ENCODE peak calls at places on chromosomes 3 and 15, in seven cellular contexts. A is IMR-90, O is right lobe of liver, D is breast epithelium, J is transverse colon, S is endothelial cell of umbilical vein, G is adrenal gland. B is an unnamed sample.

GRCh38 chr3:33052671-33053070 is 44.3 kb downstream of the GLB1 start:
- DNase-seq in A (no peak), O (no peak), D (no peak), J (no peak), S (no peak), G (no peak), B (no peak)

GRCh38 chr15:78162038-78162437 is 12.9 kb downstream of the IDH3A start:
- DNase-seq in A (no peak), O (no peak), D (no peak), J (no peak), S (no peak), G (no peak), B (no peak)

GRCh38 chr15:47553933-47554332 is 163.4 kb upstream of the SEMA6D start:
- DNase-seq in A (no peak), O (no peak), D (no peak), J (no peak), S (no peak), G (no peak), B (no peak)

GRCh38 chr3:1752205-1752604 is 346.5 kb upstream of the CNTN4 start:
- DNase-seq in A (no peak), O (no peak), D (no peak), J (no peak), S (no peak), G (no peak), B (no peak)

GRCh38 chr3:17891139-17891850 is 148.9 kb upstream of the TBC1D5 start:
- DNase-seq in A (peak; percentile 8), O (no peak), D (no peak), J (no peak), S (no peak), G (no peak), B (peak; percentile 68)

GRCh38 chr3:21477896-21478295 is 273.1 kb downstream of the ZNF385D start:
- DNase-seq in A (no peak), O (no peak), D (no peak), J (no peak), S (no peak), G (no peak), B (no peak)

GRCh38 chr3:158097571-158098553 is 8.4 kb downstream of the SHOX2 start:
- DNase-seq in A (peak; percentile 57), O (peak; percentile 86), D (no peak), J (peak; percentile 86), S (peak; percentile 52), G (peak; percentile 51), B (no peak)

GRCh38 chr3:140007946-140008692 is 73.1 kb downstream of the CLSTN2 start:
- DNase-seq in A (no peak), O (no peak), D (no peak), J (no peak), S (no peak), G (no peak), B (peak; percentile 91)

GRCh38 chr15:76674883-76675282 is 230.3 kb downstream of the SCAPER start:
- DNase-seq in A (peak; percentile 84), O (no peak), D (no peak), J (no peak), S (no peak), G (no peak), B (no peak)

GRCh38 chr3:195058311-195059005 is 212.5 kb downstream of the XXYLT1 start:
- DNase-seq in A (no peak), O (peak; percentile 41), D (no peak), J (no peak), S (peak; percentile 35), G (no peak), B (no peak)

GRCh38 chr3:49856181-49857005 is at the start of gene TRAIP:
- DNase-seq in A (peak; percentile 88), O (peak; percentile 92), D (peak; percentile 89), J (peak; percentile 96), S (peak; percentile 97), G (peak; percentile 94), B (peak; percentile 99)

GRCh38 chr15:38652998-38653397 is 88.4 kb upstream of the RASGRP1 start:
- DNase-seq in A (no peak), O (no peak), D (no peak), J (peak; percentile 41), S (no peak), G (no peak), B (no peak)

GRCh38 chr15:29942144-29942543 is 119.9 kb upstream of the TJP1 start:
- DNase-seq in A (no peak), O (no peak), D (no peak), J (no peak), S (no peak), G (no peak), B (no peak)

GRCh38 chr3:126438746-126439145 is 36.9 kb downstream of the ZXDC start:
- DNase-seq in A (no peak), O (no peak), D (no peak), J (no peak), S (no peak), G (no peak), B (no peak)

GRCh38 chr15:48393650-48394049 is 62.4 kb downstream of the DUT start:
- DNase-seq in A (peak; percentile 80), O (no peak), D (no peak), J (peak; percentile 19), S (peak; percentile 97), G (no peak), B (no peak)

GRCh38 chr3:134464693-134465385 is 20.9 kb downstream of the ANAPC13 start:
- DNase-seq in A (no peak), O (no peak), D (no peak), J (no peak), S (no peak), G (no peak), B (no peak)

GRCh38 chr15:58268746-58269145 is 130.6 kb downstream of the AQP9 start:
- DNase-seq in A (no peak), O (no peak), D (no peak), J (no peak), S (no peak), G (no peak), B (no peak)

GRCh38 chr3:118842147-118842863 is 192.3 kb downstream of the IGSF11 start:
- DNase-seq in A (no peak), O (no peak), D (no peak), J (no peak), S (no peak), G (no peak), B (peak; percentile 55)

GRCh38 chr15:93831641-93832040 is 399.7 kb upstream of the MCTP2 start:
- DNase-seq in A (no peak), O (no peak), D (no peak), J (no peak), S (no peak), G (no peak), B (no peak)

GRCh38 chr3:104323226-104323625 is 1043.5 kb upstream of the ALCAM start:
- DNase-seq in A (no peak), O (no peak), D (no peak), J (no peak), S (no peak), G (no peak), B (no peak)

DNA sequence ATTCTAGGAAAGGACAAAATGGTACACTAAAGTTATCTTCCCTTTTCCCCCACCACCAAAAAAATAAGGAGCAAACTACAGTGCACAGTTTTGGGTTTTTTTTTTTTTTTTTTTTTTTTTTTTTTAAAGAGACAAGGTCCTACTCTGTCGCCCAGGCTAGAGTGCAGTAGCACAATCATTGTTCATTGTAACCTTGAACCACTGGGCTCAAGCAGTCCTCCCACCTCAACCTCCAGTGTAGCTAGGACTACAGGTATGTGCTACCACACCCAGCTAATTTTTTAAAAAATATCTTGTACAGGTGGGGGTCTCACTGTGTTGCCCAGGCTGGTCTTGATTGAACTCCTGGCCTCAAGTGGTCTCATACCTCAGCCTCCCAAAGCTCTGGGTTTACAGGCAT is 14.9 kb downstream of the SETD5 start:
- DNase-seq in A (no peak), O (no peak), D (no peak), J (no peak), S (no peak), G (no peak), B (no peak)
- H3K4me1 ChIP-seq in A (peaks cover 10% of the 10 kb centered on the region), O (no peaks in the 10 kb centered on the region), D (peaks cover 5% of the 10 kb centered on the region), J (peaks cover 89% of the 10 kb centered on the region), S (no peaks in the 10 kb centered on the region), G (peaks cover 39% of the 10 kb centered on the region), B (peaks cover 96% of the 10 kb centered on the region)

DNA sequence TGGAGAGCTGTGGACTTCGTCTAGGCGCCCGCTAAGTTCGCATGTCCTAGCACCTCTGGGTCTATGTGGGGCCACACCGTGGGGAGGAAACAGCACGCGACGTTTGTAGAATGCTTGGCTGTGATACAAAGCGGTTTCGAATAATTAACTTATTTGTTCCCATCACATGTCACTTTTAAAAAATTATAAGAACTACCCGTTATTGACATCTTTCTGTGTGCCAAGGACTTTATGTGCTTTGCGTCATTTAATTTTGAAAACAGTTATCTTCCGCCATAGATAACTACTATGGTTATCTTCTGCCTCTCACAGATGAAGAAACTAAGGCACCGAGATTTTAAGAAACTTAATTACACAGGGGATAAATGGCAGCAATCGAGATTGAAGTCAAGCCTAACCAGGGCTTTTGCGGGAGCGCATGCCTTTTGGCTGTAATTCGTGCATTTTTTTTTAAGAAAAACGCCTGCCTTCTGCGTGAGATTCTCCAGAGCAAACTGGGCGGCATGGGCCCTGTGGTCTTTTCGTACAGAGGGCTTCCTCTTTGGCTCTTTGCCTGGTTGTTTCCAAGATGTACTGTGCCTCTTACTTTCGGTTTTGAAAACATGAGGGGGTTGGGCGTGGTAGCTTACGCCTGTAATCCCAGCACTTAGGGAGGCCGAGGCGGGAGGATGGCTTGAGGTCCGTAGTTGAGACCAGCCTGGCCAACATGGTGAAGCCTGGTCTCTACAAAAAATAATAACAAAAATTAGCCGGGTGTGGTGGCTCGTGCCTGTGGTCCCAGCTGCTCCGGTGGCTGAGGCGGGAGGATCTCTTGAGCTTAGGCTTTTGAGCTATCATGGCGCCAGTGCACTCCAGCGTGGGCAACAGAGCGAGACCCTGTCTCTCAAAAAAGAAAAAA is 1.0 kb downstream of the B2M start:
- DNase-seq in A (peak; percentile 87), O (peak; percentile 65), D (peak; percentile 68), J (peak; percentile 80), S (peak; percentile 83), G (peak; percentile 82), B (peak; percentile 94)
- TF ChIP-seq POLR2A in A (no peak), O (no peak), D (peak; percentile 28), J (peak; percentile 76), S (no peak), G (no peak), B (no peak)

DNA sequence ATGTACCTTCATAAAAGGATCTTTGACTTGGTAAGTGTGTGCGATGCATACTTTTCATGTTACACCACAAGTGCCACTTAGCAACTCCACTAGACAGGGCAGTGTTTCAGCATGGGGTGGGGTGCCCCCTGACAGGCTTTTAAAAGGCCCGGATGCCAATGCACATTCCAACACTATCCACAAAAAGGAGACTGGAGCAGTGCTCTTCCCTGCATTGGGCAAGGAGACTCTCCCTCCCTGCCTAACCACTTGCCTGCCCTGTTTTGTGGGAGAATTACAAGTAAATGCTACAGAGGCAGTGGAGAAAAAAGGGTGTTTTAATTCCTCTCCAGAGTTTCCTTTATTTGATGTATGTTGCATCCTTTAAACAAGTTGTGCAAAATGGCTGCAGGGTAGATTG is 1.7 kb upstream of the RARB start:
- DNase-seq in A (no peak), O (no peak), D (peak; percentile 56), J (no peak), S (no peak), G (no peak), B (no peak)
- H3K27me3 ChIP-seq in A (peaks cover 25% of the 10 kb centered on the region), O (no peaks in the 10 kb centered on the region), D (no peaks in the 10 kb centered on the region), J (no peaks in the 10 kb centered on the region), S (no peaks in the 10 kb centered on the region), G (no peaks in the 10 kb centered on the region), B (no peaks in the 10 kb centered on the region)

DNA sequence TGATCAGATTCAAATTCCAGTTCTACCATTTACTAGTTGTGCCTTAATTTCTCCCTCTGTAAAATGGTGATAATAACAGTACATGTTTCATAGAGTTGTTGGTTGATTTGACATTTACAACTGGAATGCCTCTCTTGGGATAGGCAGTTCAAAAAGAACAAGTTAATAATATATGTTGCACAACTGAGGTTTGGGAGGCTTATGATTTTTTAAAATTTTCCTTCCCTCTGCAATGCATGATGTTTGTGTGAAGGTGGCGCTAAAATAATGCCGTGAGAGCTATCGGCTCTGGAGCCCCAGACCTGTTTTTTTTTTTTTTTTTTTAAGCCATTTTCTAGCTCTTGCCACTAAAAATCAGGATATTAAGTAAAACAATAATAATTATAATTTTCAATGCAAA is 18.6 kb downstream of the DNAJB11 start:
- DNase-seq in A (peak; percentile 33), O (no peak), D (no peak), J (no peak), S (no peak), G (no peak), B (no peak)
- H3K4me1 ChIP-seq in A (no peaks in the 10 kb centered on the region), O (no peaks in the 10 kb centered on the region), D (no peaks in the 10 kb centered on the region), J (no peaks in the 10 kb centered on the region), S (no peaks in the 10 kb centered on the region), G (no peaks in the 10 kb centered on the region), B (no peaks in the 10 kb centered on the region)